ENCODE peak calls at places on chromosomes 11 and 22, in nine cellular contexts. G, M, U, T, Y, D, S, O and L are unnamed samples.
A peak's percentile ranks its signal among the peaks of the same experiment; 100 is the strongest.

GRCh38 chr11:33187851-33188722 is 26.8 kb upstream of the CSTF3 start:
- DNase-seq in G (no peak), M (no peak), U (no peak), T (no peak), Y (no peak), D (no peak), S (no peak), O (no peak), L (no peak)

GRCh38 chr11:36177837-36178236 is 111.4 kb downstream of the COMMD9 start:
- DNase-seq in G (no peak), M (no peak), U (no peak), T (no peak), Y (no peak), D (no peak), S (no peak), O (no peak), L (no peak)

GRCh38 chr22:36237462-36238347 is 1.6 kb downstream of the APOL2 start:
- DNase-seq in G (peak; percentile 50), M (no peak), U (peak; percentile 53), T (no peak), Y (no peak), D (no peak), S (no peak), O (peak; percentile 78), L (no peak)

GRCh38 chr11:78548911-78549572 is 25.6 kb downstream of the NARS2 start:
- DNase-seq in G (no peak), M (no peak), U (no peak), T (no peak), Y (no peak), D (no peak), S (no peak), O (no peak), L (no peak)

GRCh38 chr22:41976070-41976901 is 7.0 kb downstream of the SEPTIN3 start:
- DNase-seq in G (peak; percentile 92), M (no peak), U (peak; percentile 40), T (no peak), Y (no peak), D (no peak), S (peak; percentile 61), O (no peak), L (peak; percentile 43)

GRCh38 chr11:68343761-68344256 is 31.4 kb downstream of the LRP5 start:
- DNase-seq in G (peak; percentile 79), M (no peak), U (peak; percentile 60), T (no peak), Y (no peak), D (no peak), S (peak; percentile 41), O (peak; percentile 91), L (peak; percentile 85)

GRCh38 chr11:48019230-48019584 is 38.8 kb downstream of the PTPRJ start:
- DNase-seq in G (no peak), M (no peak), U (peak; percentile 31), T (no peak), Y (no peak), D (no peak), S (no peak), O (no peak), L (no peak)

GRCh38 chr22:32333141-32333768 is 24.4 kb upstream of the RFPL3 start:
- DNase-seq in G (no peak), M (no peak), U (no peak), T (no peak), Y (no peak), D (no peak), S (peak; percentile 15), O (no peak), L (peak; percentile 28)

GRCh38 chr22:41311487-41311886 is 10.2 kb downstream of the ZC3H7B start:
- DNase-seq in G (no peak), M (no peak), U (no peak), T (no peak), Y (no peak), D (no peak), S (no peak), O (no peak), L (no peak)

GRCh38 chr11:75078233-75078632 is 18.4 kb downstream of the OR2AT4 start:
- DNase-seq in G (no peak), M (no peak), U (no peak), T (no peak), Y (no peak), D (no peak), S (no peak), O (no peak), L (no peak)

GRCh38 chr11:1873048-1873812 is 18.5 kb downstream of the PRR33 start:
- DNase-seq in G (peak; percentile 54), M (no peak), U (no peak), T (no peak), Y (peak; percentile 68), D (no peak), S (no peak), O (peak; percentile 44), L (no peak)

GRCh38 chr22:24554316-24555159 is at the start of gene GUCD1:
- DNase-seq in G (no peak), M (no peak), U (peak; percentile 11), T (no peak), Y (no peak), D (peak; percentile 26), S (peak; percentile 31), O (peak; percentile 66), L (peak; percentile 65)

GRCh38 chr11:44509291-44509690 is 56.2 kb upstream of the CD82 start:
- DNase-seq in G (no peak), M (no peak), U (no peak), T (no peak), Y (no peak), D (no peak), S (no peak), O (no peak), L (no peak)

GRCh38 chr11:68312780-68313573 is 586 bp downstream of the LRP5 start:
- DNase-seq in G (peak; percentile 91), M (no peak), U (peak; percentile 31), T (no peak), Y (no peak), D (no peak), S (no peak), O (no peak), L (no peak)

GRCh38 chr11:74696932-74697687 is 34.1 kb downstream of the CHRDL2 start:
- DNase-seq in G (no peak), M (peak; percentile 96), U (peak; percentile 73), T (peak; percentile 87), Y (peak; percentile 93), D (peak; percentile 86), S (peak; percentile 77), O (peak; percentile 94), L (peak; percentile 76)

GRCh38 chr22:43749473-43749872 is 62.6 kb downstream of the EFCAB6 start:
- DNase-seq in G (no peak), M (peak; percentile 75), U (no peak), T (no peak), Y (no peak), D (no peak), S (no peak), O (no peak), L (no peak)

GRCh38 chr11:17699157-17700114 is 19.9 kb upstream of the MYOD1 start:
- DNase-seq in G (no peak), M (no peak), U (no peak), T (no peak), Y (no peak), D (no peak), S (no peak), O (no peak), L (no peak)

GRCh38 chr11:65427691-65428577 is 5.3 kb downstream of the NEAT1 start:
- DNase-seq in G (no peak), M (no peak), U (peak; percentile 58), T (peak; percentile 64), Y (peak; percentile 36), D (no peak), S (peak; percentile 64), O (peak; percentile 68), L (peak; percentile 60)

GRCh38 chr11:10348650-10349280 is 43.9 kb downstream of the ADM start:
- DNase-seq in G (no peak), M (peak; percentile 64), U (no peak), T (no peak), Y (no peak), D (no peak), S (no peak), O (no peak), L (no peak)

GRCh38 chr11:9982796-9983579 is 311.0 kb downstream of the SBF2 start:
- DNase-seq in G (no peak), M (no peak), U (no peak), T (no peak), Y (no peak), D (no peak), S (peak; percentile 41), O (no peak), L (no peak)

GRCh38 chr22:39290724-39291161 is 28.7 kb downstream of the RPL3 start:
- DNase-seq in G (peak; percentile 81), M (no peak), U (peak; percentile 73), T (peak; percentile 84), Y (peak; percentile 78), D (peak; percentile 80), S (peak; percentile 63), O (peak; percentile 93), L (no peak)

GRCh38 chr11:34308821-34309585 is 48.8 kb downstream of the ABTB2 start:
- DNase-seq in G (no peak), M (no peak), U (no peak), T (no peak), Y (no peak), D (no peak), S (no peak), O (peak; percentile 65), L (no peak)

DNA sequence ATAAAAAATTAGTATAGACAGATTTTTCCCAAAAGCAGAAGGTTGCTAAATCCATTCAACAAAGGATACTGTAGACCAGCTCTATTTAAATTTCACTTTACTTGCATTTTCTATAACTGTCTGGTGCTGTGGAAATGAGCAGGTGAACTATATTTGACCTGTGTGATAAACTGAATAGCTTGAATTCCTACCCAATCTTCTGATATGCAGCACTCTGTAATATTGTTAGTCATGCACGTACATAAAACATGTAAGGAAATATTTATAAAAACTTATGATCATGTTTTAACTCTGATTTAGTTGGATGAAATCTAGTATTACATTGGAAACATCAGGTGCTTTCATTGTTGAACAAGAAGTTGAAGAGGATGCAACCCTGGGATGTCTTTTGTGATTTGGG is 213.6 kb downstream of the DBX1 start:
- DNase-seq in G (no peak), M (no peak), U (no peak), T (no peak), Y (no peak), D (no peak), S (no peak), O (no peak), L (no peak)
- H3K36me3 ChIP-seq in G (peaks cover 31% of the 10 kb centered on the region), M (peaks cover 84% of the 10 kb centered on the region), U (peaks cover 10% of the 10 kb centered on the region), T (no peaks in the 10 kb centered on the region), Y (no peaks in the 10 kb centered on the region), D (no peaks in the 10 kb centered on the region), S (peaks cover 74% of the 10 kb centered on the region), O (peaks cover 9% of the 10 kb centered on the region), L (peaks cover 14% of the 10 kb centered on the region)

GRCh38 chr11:518463-519202 is 11.6 kb upstream of the RNH1 start:
- DNase-seq in G (peak; percentile 98), M (peak; percentile 96), U (peak; percentile 74), T (peak; percentile 89), Y (peak; percentile 94), D (peak; percentile 88), S (peak; percentile 95), O (peak; percentile 86), L (peak; percentile 95)
- TF ChIP-seq POLR2A in G (no peak), M (no peak), U (no peak), T (no peak), Y (no peak), D (peak; percentile 37), S (no peak), O (peak; percentile 59), L (no peak)

GRCh38 chr11:62069961-62070919 is 53.6 kb upstream of the INCENP start:
- DNase-seq in G (no peak), M (no peak), U (no peak), T (no peak), Y (no peak), D (no peak), S (no peak), O (no peak), L (no peak)
- H3K27me3 ChIP-seq in G (no peaks in the 10 kb centered on the region), M (no peaks in the 10 kb centered on the region), U (no peaks in the 10 kb centered on the region), T (no peaks in the 10 kb centered on the region), Y (no peaks in the 10 kb centered on the region), D (no peaks in the 10 kb centered on the region), S (no peaks in the 10 kb centered on the region), O (no peaks in the 10 kb centered on the region), L (no peaks in the 10 kb centered on the region)

GRCh38 chr11:85813721-85814120 is 2.8 kb upstream of the SYTL2 start:
- DNase-seq in G (no peak), M (no peak), U (peak; percentile 8), T (no peak), Y (no peak), D (no peak), S (peak; percentile 57), O (no peak), L (peak; percentile 70)
- H3K36me3 ChIP-seq in G (no peaks in the 10 kb centered on the region), M (no peaks in the 10 kb centered on the region), U (no peaks in the 10 kb centered on the region), T (no peaks in the 10 kb centered on the region), Y (no peaks in the 10 kb centered on the region), D (no peaks in the 10 kb centered on the region), S (no peaks in the 10 kb centered on the region), O (no peaks in the 10 kb centered on the region), L (no peaks in the 10 kb centered on the region)